ENCODE peak calls at places on chromosomes 6 and 20, in five cellular contexts. One of them, this sample, is unnamed.

GRCh38 chr6:48782230-48782629 is 671.2 kb upstream of the PTCHD4 start:
- DNase-seq in IMR-90: no peak
- DNase-seq in fibroblast of lung: no peak
- DNase-seq in H1: no peak
- DNase-seq in astrocyte of the cerebellum: no peak
- DNase-seq in this sample: no peak

GRCh38 chr6:166009385-166010031 is 158.1 kb downstream of the TBXT start:
- DNase-seq in IMR-90: no peak
- DNase-seq in fibroblast of lung: peak; percentile 39
- DNase-seq in H1: no peak
- DNase-seq in astrocyte of the cerebellum: no peak
- DNase-seq in this sample: no peak

GRCh38 chr6:17448165-17448564 is 54.8 kb downstream of the CAP2 start:
- DNase-seq in IMR-90: peak; percentile 53
- DNase-seq in fibroblast of lung: no peak
- DNase-seq in H1: no peak
- DNase-seq in astrocyte of the cerebellum: peak; percentile 73
- DNase-seq in this sample: no peak

GRCh38 chr6:152587473-152587872 is 49.7 kb downstream of the SYNE1 start:
- DNase-seq in IMR-90: no peak
- DNase-seq in fibroblast of lung: no peak
- DNase-seq in H1: no peak
- DNase-seq in astrocyte of the cerebellum: no peak
- DNase-seq in this sample: no peak

GRCh38 chr20:50772418-50773185 is 22.3 kb upstream of the BCAS4 start:
- DNase-seq in IMR-90: no peak
- DNase-seq in fibroblast of lung: no peak
- DNase-seq in H1: no peak
- DNase-seq in astrocyte of the cerebellum: no peak
- DNase-seq in this sample: no peak

GRCh38 chr20:62894261-62894660 is 32.0 kb downstream of the DIDO1 start:
- DNase-seq in IMR-90: no peak
- DNase-seq in fibroblast of lung: no peak
- DNase-seq in H1: no peak
- DNase-seq in astrocyte of the cerebellum: no peak
- DNase-seq in this sample: no peak

GRCh38 chr6:75149253-75149652 is 56.6 kb downstream of the COL12A1 start:
- DNase-seq in IMR-90: peak; percentile 47
- DNase-seq in fibroblast of lung: no peak
- DNase-seq in H1: no peak
- DNase-seq in astrocyte of the cerebellum: no peak
- DNase-seq in this sample: peak; percentile 50

GRCh38 chr6:118377711-118378414 is 170.2 kb upstream of the PLN start:
- DNase-seq in IMR-90: no peak
- DNase-seq in fibroblast of lung: no peak
- DNase-seq in H1: no peak
- DNase-seq in astrocyte of the cerebellum: no peak
- DNase-seq in this sample: no peak

GRCh38 chr6:142804490-142804889 is 140.5 kb downstream of the HIVEP2 start:
- DNase-seq in IMR-90: no peak
- DNase-seq in fibroblast of lung: no peak
- DNase-seq in H1: no peak
- DNase-seq in astrocyte of the cerebellum: no peak
- DNase-seq in this sample: no peak
- H3K4me3 ChIP-seq in IMR-90: no peak overlapping the region
- H3K4me3 ChIP-seq in fibroblast of lung: no peak overlapping the region
- H3K4me3 ChIP-seq in H1: no peak overlapping the region
- H3K4me3 ChIP-seq in astrocyte of the cerebellum: no peak overlapping the region
- H3K4me3 ChIP-seq in this sample: no peak overlapping the region

GRCh38 chr6:108581932-108582500 is 21.3 kb downstream of the FOXO3 start:
- DNase-seq in IMR-90: peak; percentile 30
- DNase-seq in fibroblast of lung: no peak
- DNase-seq in H1: no peak
- DNase-seq in astrocyte of the cerebellum: no peak
- DNase-seq in this sample: no peak

GRCh38 chr6:108578595-108579038 is 17.9 kb downstream of the FOXO3 start:
- DNase-seq in IMR-90: peak; percentile 81
- DNase-seq in fibroblast of lung: no peak
- DNase-seq in H1: no peak
- DNase-seq in astrocyte of the cerebellum: no peak
- DNase-seq in this sample: no peak

GRCh38 chr6:108581237-108581931 is 20.7 kb downstream of the FOXO3 start:
- DNase-seq in IMR-90: peak; percentile 84
- DNase-seq in fibroblast of lung: peak; percentile 98
- DNase-seq in H1: no peak
- DNase-seq in astrocyte of the cerebellum: peak; percentile 82
- DNase-seq in this sample: peak; percentile 93

GRCh38 chr6:108582618-108583017 is 21.9 kb downstream of the FOXO3 start:
- DNase-seq in IMR-90: no peak
- DNase-seq in fibroblast of lung: no peak
- DNase-seq in H1: no peak
- DNase-seq in astrocyte of the cerebellum: no peak
- DNase-seq in this sample: no peak

DNA sequence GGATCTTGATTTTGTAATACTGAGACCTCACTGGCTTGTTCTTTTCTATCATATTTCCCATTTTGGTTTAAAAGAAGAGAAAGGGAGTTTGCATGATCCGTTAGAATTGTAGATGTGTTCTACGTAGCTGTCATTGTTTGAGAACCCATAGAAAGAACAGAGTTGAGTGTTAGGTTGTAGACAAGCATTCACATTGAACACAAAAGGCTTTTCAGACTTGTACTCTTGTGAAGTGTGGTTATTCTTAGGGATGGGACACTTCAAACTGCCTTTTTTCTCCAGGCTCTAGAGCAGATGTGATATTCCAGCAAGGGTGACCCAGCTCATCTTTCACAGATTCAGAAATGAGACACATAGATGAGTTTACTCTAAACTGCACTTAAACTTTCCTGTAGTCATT is 19.9 kb downstream of the FOXO3 start:
- DNase-seq in IMR-90: no peak
- DNase-seq in fibroblast of lung: no peak
- DNase-seq in H1: no peak
- DNase-seq in astrocyte of the cerebellum: no peak
- DNase-seq in this sample: no peak
- H3K4me3 ChIP-seq in IMR-90: peak overlapping the region; percentile 2
- H3K4me3 ChIP-seq in fibroblast of lung: peak overlapping the region; percentile 1
- H3K4me3 ChIP-seq in H1: no peak overlapping the region
- H3K4me3 ChIP-seq in astrocyte of the cerebellum: peak overlapping the region; percentile 8
- H3K4me3 ChIP-seq in this sample: no peak overlapping the region

GRCh38 chr6:41072836-41073202 is at the start of gene NFYA:
- DNase-seq in IMR-90: peak; percentile 99
- DNase-seq in fibroblast of lung: peak; percentile 100
- DNase-seq in H1: no peak
- DNase-seq in astrocyte of the cerebellum: no peak
- DNase-seq in this sample: peak; percentile 96
- H3K4me3 ChIP-seq in IMR-90: peak within 1 kb of the TSS; percentile 72
- H3K4me3 ChIP-seq in fibroblast of lung: peak within 1 kb of the TSS; percentile 98
- H3K4me3 ChIP-seq in H1: peak within 1 kb of the TSS; percentile 89
- H3K4me3 ChIP-seq in astrocyte of the cerebellum: peak within 1 kb of the TSS; percentile 88
- H3K4me3 ChIP-seq in this sample: peak within 1 kb of the TSS; percentile 99

DNA sequence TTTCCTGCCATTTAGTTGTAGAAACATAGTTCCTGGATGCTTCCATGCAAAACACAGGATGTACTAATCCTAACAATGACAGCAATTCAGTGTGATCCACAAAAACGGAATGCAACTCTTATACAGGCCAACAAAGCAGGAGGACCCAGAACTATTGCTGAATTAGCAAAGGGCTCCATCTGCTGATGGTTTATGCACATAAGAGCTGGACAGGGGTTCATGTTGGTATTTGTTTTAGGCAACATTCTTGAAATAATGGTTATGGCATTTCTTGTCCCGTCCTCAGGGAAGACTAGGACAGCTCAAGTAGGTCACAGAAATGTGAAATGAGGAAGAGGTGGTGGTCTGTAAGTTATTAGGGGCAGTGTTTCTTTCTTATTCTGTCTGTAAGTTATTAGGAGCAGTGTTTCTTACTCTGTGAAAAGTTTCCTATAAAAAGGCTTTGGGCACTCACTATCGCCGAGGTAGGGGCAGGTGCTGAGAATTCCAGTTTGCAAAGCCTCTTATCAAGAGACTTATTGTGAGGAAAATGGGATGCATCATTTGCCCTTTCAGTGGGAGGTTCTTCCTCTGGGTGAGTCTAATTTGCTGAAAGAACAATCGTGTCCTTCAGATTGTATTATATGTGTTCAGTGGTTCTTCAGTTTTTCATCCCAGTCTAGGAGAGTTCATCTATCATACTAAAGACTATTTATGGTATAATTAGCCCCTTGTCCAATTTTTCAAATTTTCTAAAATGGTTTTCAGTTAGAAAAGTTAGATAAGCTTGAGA is 171.1 kb downstream of the MCHR2 start:
- DNase-seq in IMR-90: peak; percentile 82
- DNase-seq in fibroblast of lung: peak; percentile 58
- DNase-seq in H1: no peak
- DNase-seq in astrocyte of the cerebellum: peak; percentile 16
- DNase-seq in this sample: peak; percentile 17
- H3K4me3 ChIP-seq in IMR-90: peak overlapping the region; percentile 56
- H3K4me3 ChIP-seq in fibroblast of lung: peak overlapping the region; percentile 30
- H3K4me3 ChIP-seq in H1: peak overlapping the region; percentile 26
- H3K4me3 ChIP-seq in astrocyte of the cerebellum: no peak overlapping the region
- H3K4me3 ChIP-seq in this sample: no peak overlapping the region

GRCh38 chr6:50815436-50816114 is 3.1 kb upstream of the TFAP2B start:
- DNase-seq in IMR-90: peak; percentile 14
- DNase-seq in fibroblast of lung: peak; percentile 32
- DNase-seq in H1: no peak
- DNase-seq in astrocyte of the cerebellum: no peak
- DNase-seq in this sample: no peak
- H3K4me3 ChIP-seq in IMR-90: peak overlapping the region; percentile 51
- H3K4me3 ChIP-seq in fibroblast of lung: peak overlapping the region; percentile 83
- H3K4me3 ChIP-seq in H1: no peak overlapping the region
- H3K4me3 ChIP-seq in astrocyte of the cerebellum: peak overlapping the region; percentile 44
- H3K4me3 ChIP-seq in this sample: peak overlapping the region; percentile 58

GRCh38 chr20:5470943-5471342 is 154.2 kb upstream of the PROKR2 start:
- DNase-seq in IMR-90: no peak
- DNase-seq in fibroblast of lung: no peak
- DNase-seq in H1: no peak
- DNase-seq in astrocyte of the cerebellum: no peak
- DNase-seq in this sample: no peak

GRCh38 chr20:5470458-5470857 is 153.7 kb upstream of the PROKR2 start:
- DNase-seq in IMR-90: no peak
- DNase-seq in fibroblast of lung: no peak
- DNase-seq in H1: no peak
- DNase-seq in astrocyte of the cerebellum: no peak
- DNase-seq in this sample: no peak

GRCh38 chr20:5474646-5475550 is 158.1 kb upstream of the PROKR2 start:
- DNase-seq in IMR-90: no peak
- DNase-seq in fibroblast of lung: no peak
- DNase-seq in H1: no peak
- DNase-seq in astrocyte of the cerebellum: no peak
- DNase-seq in this sample: no peak

DNA sequence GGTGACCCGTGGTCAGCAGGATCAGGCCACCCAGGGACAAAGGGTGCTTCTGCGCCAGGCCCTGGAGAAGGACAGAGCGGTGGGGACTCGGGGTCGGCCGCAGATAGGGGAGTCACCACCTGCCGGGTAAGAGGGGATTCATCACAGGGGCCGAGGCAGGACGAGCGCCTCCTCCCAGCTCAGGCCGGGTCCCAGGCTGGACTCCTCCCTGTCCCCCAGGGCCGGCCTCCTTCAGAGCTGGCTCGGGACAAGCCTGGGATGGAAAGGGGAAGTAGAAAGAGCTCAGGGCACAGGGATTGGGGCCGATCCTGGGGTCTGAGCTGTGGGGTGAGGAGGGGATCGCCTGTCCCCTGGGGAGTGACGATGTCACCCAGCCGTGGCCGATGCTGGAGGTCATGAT is 154.6 kb upstream of the PROKR2 start:
- DNase-seq in IMR-90: no peak
- DNase-seq in fibroblast of lung: no peak
- DNase-seq in H1: no peak
- DNase-seq in astrocyte of the cerebellum: no peak
- DNase-seq in this sample: no peak
- H3K4me3 ChIP-seq in IMR-90: no peak overlapping the region
- H3K4me3 ChIP-seq in fibroblast of lung: no peak overlapping the region
- H3K4me3 ChIP-seq in H1: no peak overlapping the region
- H3K4me3 ChIP-seq in astrocyte of the cerebellum: no peak overlapping the region
- H3K4me3 ChIP-seq in this sample: no peak overlapping the region

DNA sequence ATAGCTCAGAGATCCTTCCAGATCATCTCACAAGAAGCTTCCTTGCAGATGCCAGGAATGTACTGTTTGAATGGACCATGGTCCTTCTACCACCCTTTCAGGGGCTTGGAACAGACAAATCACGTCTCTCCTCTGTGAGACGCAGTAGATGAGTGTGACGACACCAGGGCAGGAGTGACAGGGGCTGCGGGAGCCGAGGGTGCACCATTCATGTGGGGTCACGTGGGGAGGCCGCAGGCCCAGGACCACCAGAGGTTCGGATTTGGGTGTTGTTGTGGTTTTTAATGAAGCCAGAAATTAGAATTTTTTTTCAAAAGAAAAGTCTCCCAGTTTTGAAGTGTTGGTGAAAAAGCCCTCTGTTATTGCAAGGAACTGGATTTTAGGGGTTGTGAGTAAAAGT is 79.2 kb downstream of the PREX1 start:
- DNase-seq in IMR-90: no peak
- DNase-seq in fibroblast of lung: no peak
- DNase-seq in H1: no peak
- DNase-seq in astrocyte of the cerebellum: no peak
- DNase-seq in this sample: no peak
- H3K4me3 ChIP-seq in IMR-90: no peak overlapping the region
- H3K4me3 ChIP-seq in fibroblast of lung: no peak overlapping the region
- H3K4me3 ChIP-seq in H1: no peak overlapping the region
- H3K4me3 ChIP-seq in astrocyte of the cerebellum: no peak overlapping the region
- H3K4me3 ChIP-seq in this sample: no peak overlapping the region